ENCODE peak calls at places on chromosomes 4 and X, in six cellular contexts. One of them, this sample, is unnamed.

GRCh38 chr4:39970559-39971270 is 7.0 kb downstream of the PDS5A start:
- DNase-seq in heart left ventricle: no peak
- DNase-seq in tibial nerve: no peak
- DNase-seq in Calu3: no peak
- DNase-seq in activated CD4-positive, alpha-beta T cell treated with anti-CD3 and anti-CD28 coated beads for 1 hour: no peak
- DNase-seq in fibroblast of mammary gland: no peak
- DNase-seq in this sample: no peak

GRCh38 chr4:25722964-25723363 is 67.3 kb downstream of the SLC34A2 start:
- DNase-seq in activated CD4-positive, alpha-beta T cell treated with anti-CD3 and anti-CD28 coated beads for 1 hour: no peak
- DNase-seq in Calu3: no peak
- DNase-seq in heart left ventricle: no peak
- DNase-seq in fibroblast of mammary gland: no peak
- DNase-seq in tibial nerve: no peak
- DNase-seq in this sample: no peak

GRCh38 chrX:107775734-107776511 is at the start of gene TSC22D3:
- DNase-seq in tibial nerve: peak; percentile 57
- DNase-seq in fibroblast of mammary gland: peak; percentile 74
- DNase-seq in Calu3: peak; percentile 79
- DNase-seq in activated CD4-positive, alpha-beta T cell treated with anti-CD3 and anti-CD28 coated beads for 1 hour: peak; percentile 16
- DNase-seq in heart left ventricle: peak; percentile 73
- DNase-seq in this sample: peak; percentile 31

GRCh38 chr4:102174800-102175199 is 170.5 kb downstream of the SLC39A8 start:
- DNase-seq in activated CD4-positive, alpha-beta T cell treated with anti-CD3 and anti-CD28 coated beads for 1 hour: no peak
- DNase-seq in tibial nerve: no peak
- DNase-seq in heart left ventricle: no peak
- DNase-seq in Calu3: no peak
- DNase-seq in fibroblast of mammary gland: peak; percentile 38
- DNase-seq in this sample: no peak

GRCh38 chr4:18691431-18692200 is 670.1 kb upstream of the LCORL start:
- DNase-seq in heart left ventricle: no peak
- DNase-seq in fibroblast of mammary gland: no peak
- DNase-seq in activated CD4-positive, alpha-beta T cell treated with anti-CD3 and anti-CD28 coated beads for 1 hour: no peak
- DNase-seq in Calu3: peak; percentile 17
- DNase-seq in tibial nerve: no peak
- DNase-seq in this sample: no peak

GRCh38 chr4:101292901-101293300 is 54.4 kb downstream of the PPP3CA start:
- DNase-seq in activated CD4-positive, alpha-beta T cell treated with anti-CD3 and anti-CD28 coated beads for 1 hour: no peak
- DNase-seq in Calu3: no peak
- DNase-seq in heart left ventricle: no peak
- DNase-seq in tibial nerve: no peak
- DNase-seq in fibroblast of mammary gland: peak; percentile 63
- DNase-seq in this sample: no peak

GRCh38 chrX:110992611-110993010 is 103.4 kb upstream of the PAK3 start:
- DNase-seq in tibial nerve: no peak
- DNase-seq in fibroblast of mammary gland: peak; percentile 21
- DNase-seq in Calu3: peak; percentile 28
- DNase-seq in heart left ventricle: no peak
- DNase-seq in activated CD4-positive, alpha-beta T cell treated with anti-CD3 and anti-CD28 coated beads for 1 hour: no peak
- DNase-seq in this sample: no peak

GRCh38 chr4:80362578-80363181 is 27.1 kb downstream of the CFAP299 start:
- DNase-seq in activated CD4-positive, alpha-beta T cell treated with anti-CD3 and anti-CD28 coated beads for 1 hour: no peak
- DNase-seq in tibial nerve: no peak
- DNase-seq in fibroblast of mammary gland: peak; percentile 43
- DNase-seq in heart left ventricle: no peak
- DNase-seq in Calu3: peak; percentile 59
- DNase-seq in this sample: peak; percentile 10

GRCh38 chr4:15649914-15650545 is 5.1 kb downstream of the FBXL5 start:
- DNase-seq in tibial nerve: peak; percentile 52
- DNase-seq in activated CD4-positive, alpha-beta T cell treated with anti-CD3 and anti-CD28 coated beads for 1 hour: peak; percentile 31
- DNase-seq in fibroblast of mammary gland: peak; percentile 71
- DNase-seq in heart left ventricle: peak; percentile 35
- DNase-seq in Calu3: peak; percentile 52
- DNase-seq in this sample: peak; percentile 15

GRCh38 chr4:175767130-175767529 is 44.9 kb downstream of the GPM6A start:
- DNase-seq in Calu3: no peak
- DNase-seq in activated CD4-positive, alpha-beta T cell treated with anti-CD3 and anti-CD28 coated beads for 1 hour: no peak
- DNase-seq in fibroblast of mammary gland: no peak
- DNase-seq in tibial nerve: no peak
- DNase-seq in heart left ventricle: no peak
- DNase-seq in this sample: no peak

GRCh38 chr4:26076000-26076587 is 162.1 kb downstream of the SMIM20 start:
- DNase-seq in fibroblast of mammary gland: peak; percentile 85
- DNase-seq in heart left ventricle: no peak
- DNase-seq in Calu3: no peak
- DNase-seq in tibial nerve: peak; percentile 28
- DNase-seq in activated CD4-positive, alpha-beta T cell treated with anti-CD3 and anti-CD28 coated beads for 1 hour: no peak
- DNase-seq in this sample: no peak

GRCh38 chr4:93147524-93148212 is 680.9 kb upstream of the ATOH1 start:
- DNase-seq in tibial nerve: no peak
- DNase-seq in activated CD4-positive, alpha-beta T cell treated with anti-CD3 and anti-CD28 coated beads for 1 hour: no peak
- DNase-seq in heart left ventricle: no peak
- DNase-seq in fibroblast of mammary gland: no peak
- DNase-seq in Calu3: no peak
- DNase-seq in this sample: no peak

GRCh38 chr4:102449751-102450352 is 51.3 kb upstream of the NFKB1 start:
- DNase-seq in activated CD4-positive, alpha-beta T cell treated with anti-CD3 and anti-CD28 coated beads for 1 hour: no peak
- DNase-seq in heart left ventricle: no peak
- DNase-seq in fibroblast of mammary gland: peak; percentile 68
- DNase-seq in Calu3: peak; percentile 27
- DNase-seq in tibial nerve: peak; percentile 63
- DNase-seq in this sample: peak; percentile 14

GRCh38 chr4:41111796-41112195 is 102.5 kb downstream of the APBB2 start:
- DNase-seq in tibial nerve: no peak
- DNase-seq in heart left ventricle: no peak
- DNase-seq in activated CD4-positive, alpha-beta T cell treated with anti-CD3 and anti-CD28 coated beads for 1 hour: no peak
- DNase-seq in Calu3: no peak
- DNase-seq in fibroblast of mammary gland: no peak
- DNase-seq in this sample: no peak

GRCh38 chr4:2247128-2248043 is 5.5 kb upstream of the HAUS3 start:
- DNase-seq in fibroblast of mammary gland: no peak
- DNase-seq in heart left ventricle: no peak
- DNase-seq in Calu3: no peak
- DNase-seq in activated CD4-positive, alpha-beta T cell treated with anti-CD3 and anti-CD28 coated beads for 1 hour: peak; percentile 6
- DNase-seq in tibial nerve: no peak
- DNase-seq in this sample: no peak

GRCh38 chr4:8050180-8050554 is 108.4 kb downstream of the ABLIM2 start:
- DNase-seq in Calu3: no peak
- DNase-seq in heart left ventricle: no peak
- DNase-seq in tibial nerve: no peak
- DNase-seq in activated CD4-positive, alpha-beta T cell treated with anti-CD3 and anti-CD28 coated beads for 1 hour: no peak
- DNase-seq in fibroblast of mammary gland: no peak
- DNase-seq in this sample: no peak

GRCh38 chr4:147059064-147059731 is 113.5 kb upstream of the TTC29 start:
- DNase-seq in tibial nerve: no peak
- DNase-seq in Calu3: no peak
- DNase-seq in activated CD4-positive, alpha-beta T cell treated with anti-CD3 and anti-CD28 coated beads for 1 hour: no peak
- DNase-seq in heart left ventricle: no peak
- DNase-seq in fibroblast of mammary gland: no peak
- DNase-seq in this sample: no peak